ENCODE peak calls at places on chromosomes 2 and 18, in seven cellular contexts. W is choroid plexus epithelial cell; S is SHP77; N is OCI-LY7; L is heart left ventricle; B is coronary artery; G is naive thymus-derived CD4-positive, alpha-beta T cell. F is an unnamed sample.

GRCh38 chr2:173231042-173231441 is 123.6 kb upstream of the CDCA7 start:
- DNase-seq in S (peak; percentile 4), G (no peak), B (no peak), W (no peak), L (no peak), N (no peak), F (no peak)

GRCh38 chr2:47225061-47225783 is 70.1 kb upstream of the STPG4 start:
- DNase-seq in G (no peak), S (peak; percentile 83), L (peak; percentile 91), W (peak; percentile 85), N (no peak), B (peak; percentile 87), F (no peak)

GRCh38 chr18:62486290-62486964 is 36.4 kb upstream of the ZCCHC2 start:
- DNase-seq in B (no peak), S (peak; percentile 20), G (no peak), W (peak; percentile 14), L (no peak), N (no peak), F (no peak)

GRCh38 chr2:84493494-84493893 is 22.8 kb upstream of the DNAH6 start:
- DNase-seq in G (no peak), W (peak; percentile 76), N (no peak), S (no peak), L (no peak), B (no peak), F (no peak)

GRCh38 chr2:209138079-209138478 is 285.8 kb upstream of the MAP2 start:
- DNase-seq in N (no peak), B (no peak), G (no peak), L (no peak), S (no peak), W (no peak), F (no peak)

GRCh38 chr2:230865766-230866703 is 1.3 kb downstream of the ITM2C start:
- DNase-seq in G (peak; percentile 18), W (peak; percentile 28), L (peak; percentile 34), S (no peak), B (no peak), N (no peak), F (no peak)

GRCh38 chr2:178397002-178397605 is 53.9 kb downstream of the PRKRA start:
- DNase-seq in S (peak; percentile 11), W (peak; percentile 71), L (no peak), B (no peak), G (peak; percentile 29), N (peak; percentile 63), F (peak; percentile 39)

GRCh38 chr2:20050104-20050711 is 1.2 kb downstream of the LAPTM4A start:
- DNase-seq in N (peak; percentile 59), B (no peak), W (peak; percentile 79), G (peak; percentile 47), L (no peak), S (no peak), F (peak; percentile 36)

GRCh38 chr2:236569593-236569973 is at the start of gene ACKR3:
- DNase-seq in L (peak; percentile 84), G (peak; percentile 69), S (peak; percentile 59), N (peak; percentile 94), W (peak; percentile 91), B (peak; percentile 90), F (peak; percentile 85)

GRCh38 chr18:47990981-47991380 is 60.5 kb upstream of the SMAD2 start:
- DNase-seq in W (no peak), S (no peak), B (no peak), G (no peak), N (no peak), L (no peak), F (no peak)

GRCh38 chr2:160859086-160859485 is 301.1 kb upstream of the TANK start:
- DNase-seq in S (no peak), N (no peak), B (no peak), W (peak; percentile 48), L (no peak), G (peak; percentile 16), F (no peak)

GRCh38 chr2:68052717-68053422 is 9.9 kb downstream of the C1D start:
- DNase-seq in S (no peak), N (no peak), W (no peak), L (no peak), B (no peak), G (no peak), F (no peak)

GRCh38 chr2:215793747-215794595 is 219.4 kb downstream of the MREG start:
- DNase-seq in S (no peak), N (no peak), W (peak; percentile 99), L (no peak), B (no peak), G (no peak), F (no peak)

GRCh38 chr18:76619342-76620315 is 124.6 kb upstream of the ZNF516 start:
- DNase-seq in W (peak; percentile 82), G (no peak), B (no peak), L (peak; percentile 67), S (peak; percentile 17), N (no peak), F (no peak)

GRCh38 chr2:38731684-38732221 is 19.4 kb downstream of the SRSF7 start:
- DNase-seq in S (no peak), B (no peak), G (no peak), N (no peak), W (no peak), L (no peak), F (no peak)

GRCh38 chr18:5294113-5294617 is 1.4 kb downstream of the ZBTB14 start:
- DNase-seq in L (no peak), S (no peak), B (no peak), W (peak; percentile 10), G (peak; percentile 37), N (no peak), F (no peak)

GRCh38 chr2:39730685-39731302 is 48.3 kb downstream of the THUMPD2 start:
- DNase-seq in S (peak; percentile 17), B (no peak), L (no peak), G (no peak), W (peak; percentile 65), N (peak; percentile 60), F (peak; percentile 21)

GRCh38 chr18:46650681-46651080 is 6.3 kb downstream of the LOXHD1 start:
- DNase-seq in S (no peak), L (no peak), G (no peak), W (no peak), B (no peak), N (no peak), F (no peak)

F was measured in germinal center.